ENCODE peak calls at places on chromosomes 2 and 18, in nine cellular contexts. D is activated CD4-positive, alpha-beta T cell treated with anti-CD3 and anti-CD28 coated beads for 4 hours; F is endodermal cell; K is cardiac fibroblast; X is left ventricle myocardium inferior; W is NCI-H774; R is Karpas-422; E is epithelial cell of esophagus; L is amniotic epithelial cell. P is an unnamed sample.

GRCh38 chr18:23825978-23826405 is 136.7 kb downstream of the LAMA3 start:
- DNase-seq in D (no peak), F (no peak), K (peak), X (peak), W (no peak), R (no peak), E (peak), L (peak), P (no peak)

GRCh38 chr2:121008978-121009377 is 273.3 kb downstream of the GLI2 start:
- DNase-seq in D (no peak), F (peak), K (peak), X (no peak), W (no peak), R (peak), E (peak), L (peak), P (no peak)

GRCh38 chr2:83186050-83186790 is 1272.9 kb downstream of the SUCLG1 start:
- DNase-seq in D (no peak), F (no peak), K (no peak), X (no peak), W (no peak), R (no peak), E (no peak), L (no peak), P (no peak)

GRCh38 chr2:47645246-47645645 is 137.7 kb upstream of the MSH6 start:
- DNase-seq in D (no peak), F (no peak), K (no peak), X (no peak), W (no peak), R (no peak), E (no peak), L (no peak), P (no peak)

GRCh38 chr2:73069855-73070650 is 1.5 kb downstream of the SFXN5 start:
- DNase-seq in D (peak), F (peak), K (no peak), X (no peak), W (no peak), R (no peak), E (peak), L (no peak), P (no peak)

GRCh38 chr18:78632111-78632541 is 347.5 kb upstream of the SALL3 start:
- DNase-seq in D (no peak), F (no peak), K (no peak), X (no peak), W (no peak), R (peak), E (peak), L (no peak), P (peak)

GRCh38 chr2:11234309-11234708 is 79.0 kb downstream of the SLC66A3 start:
- DNase-seq in D (no peak), F (no peak), K (peak), X (no peak), W (no peak), R (peak), E (peak), L (no peak), P (no peak)

GRCh38 chr2:216536725-216537124 is 38.1 kb downstream of the RPL37A start:
- DNase-seq in D (no peak), F (peak), K (peak), X (peak), W (no peak), R (no peak), E (no peak), L (peak), P (no peak)

GRCh38 chr2:235954281-235954680 is 213.9 kb downstream of the GBX2 start:
- DNase-seq in D (no peak), F (no peak), K (no peak), X (no peak), W (no peak), R (no peak), E (no peak), L (no peak), P (no peak)

GRCh38 chr2:6103949-6104348 is 411.8 kb downstream of the SOX11 start:
- DNase-seq in D (no peak), F (peak), K (no peak), X (no peak), W (peak), R (peak), E (no peak), L (no peak), P (no peak)

GRCh38 chr2:214881647-214882205 is 72.2 kb upstream of the BARD1 start:
- DNase-seq in D (no peak), F (no peak), K (peak), X (no peak), W (no peak), R (no peak), E (peak), L (no peak), P (no peak)

GRCh38 chr2:47172922-47173695 is 18.0 kb upstream of the STPG4 start:
- DNase-seq in D (no peak), F (no peak), K (no peak), X (no peak), W (no peak), R (no peak), E (no peak), L (no peak), P (no peak)

GRCh38 chr2:240326886-240327285 is 108.6 kb upstream of the GPC1 start:
- DNase-seq in D (no peak), F (peak), K (no peak), X (no peak), W (no peak), R (no peak), E (no peak), L (no peak), P (no peak)